ENCODE peak calls at places on chromosomes 3 and 15, in seven cellular contexts. Q is CMK, D is left cardiac atrium, T is glutamatergic neuron, G is RPMI7951, E is psoas muscle, U is sigmoid colon. R is an unnamed sample.

GRCh38 chr15:65309882-65310418 is 5.5 kb downstream of the RNU5B-1 start:
- DNase-seq in Q (no peak), D (no peak), E (no peak), U (no peak), T (no peak), G (no peak), R (no peak)

GRCh38 chr3:169694117-169694516 is 30.6 kb upstream of the MECOM start:
- DNase-seq in G (peak), U (no peak), D (no peak), E (no peak), Q (no peak), T (no peak), R (no peak)

GRCh38 chr3:106018111-106018510 is 149.3 kb upstream of the CBLB start:
- DNase-seq in U (no peak), T (no peak), E (no peak), D (no peak), G (no peak), Q (no peak), R (no peak)

GRCh38 chr3:53074366-53074696 is 28.5 kb upstream of the SFMBT1 start:
- DNase-seq in U (peak), T (no peak), D (no peak), E (no peak), Q (no peak), G (no peak), R (no peak)

GRCh38 chr3:188268336-188268735 is 114.4 kb downstream of the LPP start:
- DNase-seq in Q (no peak), T (no peak), G (no peak), U (no peak), D (no peak), E (no peak), R (no peak)

GRCh38 chr3:99938270-99938955 is 120.8 kb downstream of the CMSS1 start:
- DNase-seq in G (peak), U (no peak), T (no peak), D (no peak), Q (no peak), E (no peak), R (no peak)

GRCh38 chr3:197801801-197802504 is 10.9 kb downstream of the LRCH3 start:
- DNase-seq in Q (no peak), D (no peak), T (no peak), E (no peak), G (peak), U (no peak), R (no peak)

GRCh38 chr3:42801784-42802183 is 2.5 kb downstream of the HIGD1A start:
- DNase-seq in D (no peak), Q (no peak), G (no peak), E (no peak), U (no peak), T (no peak), R (no peak)

GRCh38 chr3:22495826-22496225 is 707.3 kb upstream of the UBE2E2 start:
- DNase-seq in T (no peak), Q (no peak), D (no peak), E (no peak), G (no peak), U (no peak), R (no peak)

GRCh38 chr3:102059145-102059943 is 210.0 kb downstream of the NFKBIZ start:
- DNase-seq in U (no peak), G (no peak), Q (no peak), E (no peak), T (no peak), D (no peak), R (no peak)

GRCh38 chr15:39301589-39301999 is 279.3 kb upstream of the THBS1 start:
- DNase-seq in E (no peak), G (peak), T (no peak), U (no peak), D (peak), Q (no peak), R (no peak)

GRCh38 chr3:186152889-186153292 is 44.0 kb upstream of the ETV5 start:
- DNase-seq in U (no peak), G (no peak), D (no peak), T (no peak), E (no peak), Q (no peak), R (no peak)

GRCh38 chr3:99952306-99952705 is 134.6 kb downstream of the CMSS1 start:
- DNase-seq in E (no peak), D (no peak), G (peak), T (no peak), U (no peak), Q (no peak), R (no peak)

GRCh38 chr15:42880121-42880520 is 40.5 kb downstream of the TTBK2 start:
- DNase-seq in D (no peak), U (no peak), G (no peak), T (no peak), E (no peak), Q (no peak), R (no peak)

GRCh38 chr3:53255775-53256703 is at the start of gene TKT:
- DNase-seq in T (peak), E (peak), D (peak), G (peak), Q (peak), U (peak), R (peak)

GRCh38 chr15:36449084-36449661 is 130.3 kb upstream of the CDIN1 start:
- DNase-seq in D (no peak), Q (peak), U (no peak), G (peak), T (no peak), E (no peak), R (no peak)

GRCh38 chr3:13173186-13173585 is 100.0 kb upstream of the IQSEC1 start:
- DNase-seq in G (no peak), T (no peak), Q (no peak), U (peak), D (no peak), E (no peak), R (no peak)

GRCh38 chr15:29451201-29451781 is 181.7 kb upstream of the NSMCE3 start:
- DNase-seq in T (peak), Q (no peak), U (no peak), E (no peak), D (peak), G (no peak), R (no peak)

GRCh38 chr3:124878561-124879394 is 8.4 kb downstream of the ITGB5 start:
- DNase-seq in Q (peak), T (no peak), U (peak), G (peak), E (peak), D (peak), R (peak)

GRCh38 chr15:31279221-31280036 is 47.2 kb upstream of the KLF13 start:
- DNase-seq in D (no peak), G (peak), U (peak), E (no peak), T (no peak), Q (no peak), R (no peak)

GRCh38 chr15:96372554-96372953 is 42.1 kb downstream of the NR2F2 start:
- DNase-seq in D (no peak), G (no peak), T (no peak), Q (no peak), E (no peak), U (no peak), R (no peak)

GRCh38 chr3:56145410-56145809 is 322.9 kb downstream of the ERC2 start:
- DNase-seq in Q (no peak), T (no peak), D (no peak), E (no peak), G (no peak), U (no peak), R (no peak)

GRCh38 chr3:139118835-139119234 is 74.1 kb upstream of the PRR23C start:
- DNase-seq in Q (no peak), U (no peak), D (no peak), G (no peak), T (no peak), E (no peak), R (no peak)

GRCh38 chr15:68431037-68431791 is 749 bp downstream of the ITGA11 start:
- DNase-seq in T (peak), D (peak), Q (no peak), E (peak), G (peak), U (no peak), R (peak)

R was measured in heart right ventricle.